ENCODE peak calls at places on chromosomes 2 and 18, in four cellular contexts. P is body of pancreas, K is tibial nerve, S is gastrocnemius medialis. U is an unnamed sample.

GRCh38 chr2:40760071-40760666 is 308.3 kb upstream of the SLC8A1 start:
- DNase-seq in P (peak), K (peak), S (no peak), U (no peak)

GRCh38 chr2:144944506-144945230 is 424.7 kb upstream of the ZEB2 start:
- DNase-seq in P (no peak), K (no peak), S (no peak), U (no peak)

GRCh38 chr2:221518937-221519635 is 53.0 kb downstream of the EPHA4 start:
- DNase-seq in P (no peak), K (no peak), S (no peak), U (no peak)

GRCh38 chr2:124986136-124986535 is 961.0 kb downstream of the CNTNAP5 start:
- DNase-seq in P (no peak), K (no peak), S (no peak), U (no peak)

GRCh38 chr2:223101340-223102039 is 49.5 kb downstream of the KCNE4 start:
- DNase-seq in P (peak), K (no peak), S (no peak), U (no peak)

GRCh38 chr2:74690571-74690970 is 36.5 kb downstream of the SEMA4F start:
- DNase-seq in P (peak), K (peak), S (no peak), U (peak)

GRCh38 chr18:68679531-68679930 is 35.4 kb downstream of the TMX3 start:
- DNase-seq in P (no peak), K (no peak), S (no peak), U (no peak)

GRCh38 chr18:72056171-72056570 is 488.0 kb downstream of the CBLN2 start:
- DNase-seq in P (no peak), K (no peak), S (no peak), U (no peak)

GRCh38 chr18:9615973-9616559 is 1.7 kb upstream of the PPP4R1 start:
- DNase-seq in P (no peak), K (no peak), S (no peak), U (no peak)

GRCh38 chr2:120914839-120915521 is 179.3 kb downstream of the GLI2 start:
- DNase-seq in P (peak), K (peak), S (peak), U (peak)

GRCh38 chr18:76496200-76496890 is 1.3 kb upstream of the ZNF516 start:
- DNase-seq in P (peak), K (peak), S (peak), U (peak)

GRCh38 chr18:8615397-8616025 is 6.3 kb downstream of the RAB12 start:
- DNase-seq in P (no peak), K (peak), S (peak), U (no peak)

GRCh38 chr2:49108436-49108835 is 45.9 kb downstream of the FSHR start:
- DNase-seq in P (no peak), K (no peak), S (no peak), U (no peak)

GRCh38 chr2:196263181-196263747 is 91.9 kb upstream of the STK17B start:
- DNase-seq in P (no peak), K (no peak), S (peak), U (peak)

GRCh38 chr2:221567809-221568208 is 4.3 kb downstream of the EPHA4 start:
- DNase-seq in P (no peak), K (no peak), S (no peak), U (no peak)

GRCh38 chr2:70942900-70943871 is 7.5 kb downstream of the ATP6V1B1 start:
- DNase-seq in P (no peak), K (no peak), S (no peak), U (peak)

GRCh38 chr18:3510024-3510423 is 60.1 kb downstream of the TGIF1 start:
- DNase-seq in P (no peak), K (no peak), S (no peak), U (peak)

GRCh38 chr2:44456946-44457345 is 95.2 kb downstream of the CAMKMT start:
- DNase-seq in P (no peak), K (no peak), S (no peak), U (no peak)

GRCh38 chr2:120446236-120447121 is 100.5 kb downstream of the INHBB start:
- DNase-seq in P (peak), K (no peak), S (no peak), U (peak)

GRCh38 chr2:212595036-212595654 is 56.5 kb upstream of the ERBB4 start:
- DNase-seq in P (no peak), K (no peak), S (no peak), U (no peak)

GRCh38 chr18:21264651-21265050 is 22.6 kb downstream of the GREB1L start:
- DNase-seq in P (peak), K (no peak), S (no peak), U (no peak)

GRCh38 chr18:54030434-54030833 is 194.0 kb downstream of the MBD2 start:
- DNase-seq in P (no peak), K (no peak), S (no peak), U (no peak)

DNA sequence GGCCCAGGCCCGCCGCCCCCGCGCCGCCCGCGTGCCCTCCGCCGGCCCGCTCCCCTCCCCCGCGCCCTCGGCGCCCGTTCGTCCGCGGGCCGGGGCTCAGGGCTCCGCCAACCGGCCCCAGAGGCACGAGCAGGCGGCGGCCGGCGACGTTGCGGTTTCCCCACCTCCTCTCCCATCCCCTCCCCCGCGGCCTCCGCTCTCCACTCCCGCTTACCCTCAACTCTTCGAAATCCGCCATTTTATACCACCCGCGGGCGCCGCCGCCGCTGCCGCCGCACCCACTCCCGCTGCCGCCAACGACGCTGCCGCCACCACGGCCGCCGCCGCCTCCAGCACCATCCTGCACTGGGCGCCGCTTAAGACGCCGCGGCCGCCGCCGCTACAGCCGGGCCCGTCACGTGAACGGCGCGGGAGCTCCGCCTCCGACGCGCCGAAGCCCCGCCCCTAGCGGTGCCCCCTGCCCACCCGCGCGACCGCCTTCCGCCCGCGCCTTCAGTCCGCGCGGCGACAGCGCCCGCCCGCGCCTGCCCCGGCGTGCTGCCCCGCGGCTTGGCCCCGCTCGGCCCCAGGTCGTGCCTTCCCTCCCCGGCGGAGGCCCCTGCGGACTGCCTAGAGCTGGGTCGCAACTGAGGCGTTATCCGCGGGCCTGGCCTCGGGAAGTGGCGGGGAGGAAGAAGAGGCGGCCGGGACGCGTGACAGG is at the start of the genes KATNAL2 and PIAS2:
- DNase-seq in P (peak), K (peak), S (peak), U (peak)
- TF ChIP-seq POLR2A in P (peak), K (peak), S (peak), U (no peak)

DNA sequence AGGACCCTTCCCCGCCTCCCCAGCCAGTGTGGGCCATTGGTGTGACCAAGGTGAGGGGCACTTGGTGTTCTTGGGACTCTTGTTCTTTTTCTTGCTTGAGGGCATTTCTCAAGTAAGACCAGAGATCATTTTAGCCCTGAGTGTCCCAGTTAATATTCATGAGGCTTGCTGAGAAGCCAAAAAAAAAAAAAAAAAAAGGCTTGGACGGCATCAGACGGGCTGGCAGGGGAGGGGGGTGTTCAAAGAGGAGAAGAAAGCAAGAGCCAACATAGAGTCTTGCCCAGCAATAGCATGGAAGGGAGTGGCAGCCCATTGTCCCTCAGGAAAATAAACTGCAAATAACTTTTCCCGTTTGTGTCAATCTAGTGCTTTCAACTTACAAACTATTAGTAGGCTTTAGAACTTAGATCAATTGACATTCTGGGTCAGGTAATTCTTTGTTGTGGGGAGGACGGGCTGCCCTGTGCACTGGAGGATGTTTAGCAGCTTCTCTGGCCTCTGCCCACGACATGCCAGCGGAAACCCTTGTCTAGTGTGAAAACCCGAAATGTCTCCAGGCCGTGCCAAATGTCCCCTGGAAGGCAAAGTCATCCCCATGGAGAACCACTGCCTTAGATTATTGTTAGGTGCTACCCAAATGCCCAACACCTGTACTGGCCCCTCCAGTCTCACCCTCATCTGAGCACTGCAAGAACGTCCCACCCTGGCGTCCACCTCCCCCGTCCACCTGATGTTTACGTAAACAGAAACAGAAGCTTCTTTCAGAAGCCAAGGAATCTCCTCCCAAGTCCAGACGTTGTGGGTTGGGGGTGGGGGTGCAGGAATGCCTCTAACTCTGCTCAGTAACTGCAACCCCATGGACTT is 163.4 kb downstream of the BCL2 start:
- DNase-seq in P (no peak), K (no peak), S (no peak), U (no peak)
- TF ChIP-seq POLR2A in P (no peak), K (no peak), S (no peak), U (no peak)

DNA sequence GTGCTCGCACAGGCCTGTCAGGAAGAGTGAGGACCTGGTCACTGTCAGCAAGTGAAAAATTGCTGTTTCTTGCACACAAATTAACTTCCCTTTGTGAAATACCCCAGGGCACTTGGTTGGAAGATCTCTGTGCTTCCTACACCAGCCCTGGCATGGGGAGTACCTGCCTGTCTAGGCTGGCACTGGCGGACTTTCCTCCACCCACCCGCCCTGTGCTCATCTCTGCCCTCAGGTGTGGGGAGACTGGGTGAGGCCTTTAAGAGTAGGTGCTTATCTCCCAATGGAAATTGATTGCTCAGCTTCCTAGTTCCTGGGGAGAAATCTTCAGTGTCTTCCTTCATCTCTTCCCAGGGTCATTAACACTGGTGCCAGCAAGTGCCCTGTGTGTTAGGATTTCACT is 42.1 kb downstream of the IMPA2 start:
- DNase-seq in P (no peak), K (no peak), S (no peak), U (no peak)
- TF ChIP-seq POLR2A in P (no peak), K (no peak), S (no peak), U (no peak)

GRCh38 chr2:205806126-205806905 is 124.0 kb downstream of the NRP2 start:
- DNase-seq in P (peak), K (no peak), S (no peak), U (no peak)
- TF ChIP-seq POLR2A in P (no peak), K (no peak), S (no peak), U (no peak)

DNA sequence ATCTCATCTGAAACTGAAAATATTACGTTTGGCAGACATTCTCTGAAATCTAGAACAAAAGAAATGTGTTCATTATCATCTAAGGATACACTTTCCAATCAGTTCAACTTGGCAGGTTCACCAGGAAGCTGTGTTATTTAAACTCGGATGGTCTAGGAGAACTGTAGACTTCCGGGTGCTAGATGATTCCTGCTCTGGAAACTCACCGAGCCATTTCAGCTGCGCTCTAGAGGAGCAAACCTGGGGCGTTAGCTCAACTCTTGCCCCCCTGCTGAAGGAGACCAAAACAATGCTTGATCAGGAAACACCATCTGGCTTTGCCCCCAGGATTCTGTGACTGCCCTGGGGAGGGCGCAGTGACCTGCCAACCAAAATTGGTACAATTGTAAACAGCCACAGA is 22.9 kb downstream of the MLPH start:
- DNase-seq in P (peak), K (no peak), S (no peak), U (no peak)
- TF ChIP-seq POLR2A in P (peak), K (no peak), S (no peak), U (no peak)

GRCh38 chr18:63319383-63320040 is at the start of gene BCL2:
- DNase-seq in P (no peak), K (peak), S (no peak), U (no peak)

GRCh38 chr18:63318882-63319382 is 637 bp downstream of the BCL2 start:
- DNase-seq in P (no peak), K (no peak), S (no peak), U (no peak)

GRCh38 chr18:63317556-63317946 is 2.0 kb downstream of the BCL2 start:
- DNase-seq in P (no peak), K (no peak), S (no peak), U (no peak)

GRCh38 chr18:63316612-63317555 is 2.7 kb downstream of the BCL2 start:
- DNase-seq in P (no peak), K (no peak), S (no peak), U (no peak)

DNA sequence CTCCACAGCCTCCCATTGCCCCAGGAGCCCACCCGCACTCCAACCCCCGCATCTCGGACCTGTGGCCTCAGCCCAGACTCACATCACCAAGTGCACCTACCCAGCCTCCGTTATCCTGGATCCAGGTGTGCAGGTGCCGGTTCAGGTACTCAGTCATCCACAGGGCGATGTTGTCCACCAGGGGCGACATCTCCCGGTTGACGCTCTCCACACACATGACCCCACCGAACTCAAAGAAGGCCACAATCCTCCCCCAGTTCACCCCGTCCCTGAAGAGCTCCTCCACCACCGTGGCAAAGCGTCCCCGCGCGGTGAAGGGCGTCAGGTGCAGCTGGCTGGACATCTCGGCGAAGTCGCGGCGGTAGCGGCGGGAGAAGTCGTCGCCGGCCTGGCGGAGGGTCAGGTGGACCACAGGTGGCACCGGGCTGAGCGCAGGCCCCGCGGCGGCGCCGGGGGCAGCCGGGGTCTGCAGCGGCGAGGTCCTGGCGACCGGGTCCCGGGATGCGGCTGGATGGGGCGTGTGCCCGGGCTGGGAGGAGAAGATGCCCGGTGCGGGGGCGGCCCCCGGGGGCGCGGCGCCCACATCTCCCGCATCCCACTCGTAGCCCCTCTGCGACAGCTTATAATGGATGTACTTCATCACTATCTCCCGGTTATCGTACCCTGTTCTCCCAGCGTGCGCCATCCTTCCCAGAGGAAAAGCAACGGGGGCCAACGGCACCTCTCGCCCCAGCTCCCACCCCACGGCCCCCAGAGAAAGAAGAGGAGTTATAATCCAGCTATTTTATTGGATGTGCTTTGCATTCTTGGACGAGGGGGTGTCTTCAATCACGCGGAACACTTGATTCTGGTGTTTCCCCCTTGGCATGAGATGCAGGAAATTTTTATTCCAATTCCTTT is 1.3 kb downstream of the BCL2 start:
- DNase-seq in P (peak), K (peak), S (peak), U (peak)
- TF ChIP-seq POLR2A in P (peak), K (no peak), S (no peak), U (no peak)

GRCh38 chr2:24047703-24048033 is 477 bp upstream of the WDCP start:
- DNase-seq in P (no peak), K (no peak), S (no peak), U (no peak)

GRCh38 chr2:24046599-24046929 is 627 bp downstream of the WDCP start:
- DNase-seq in P (no peak), K (no peak), S (no peak), U (no peak)

GRCh38 chr2:24045511-24046508 is 1.4 kb downstream of the WDCP start:
- DNase-seq in P (no peak), K (no peak), S (no peak), U (no peak)

GRCh38 chr2:24048662-24049484 is 668 bp upstream of the FKBP1B start:
- DNase-seq in P (no peak), K (no peak), S (no peak), U (no peak)

DNA sequence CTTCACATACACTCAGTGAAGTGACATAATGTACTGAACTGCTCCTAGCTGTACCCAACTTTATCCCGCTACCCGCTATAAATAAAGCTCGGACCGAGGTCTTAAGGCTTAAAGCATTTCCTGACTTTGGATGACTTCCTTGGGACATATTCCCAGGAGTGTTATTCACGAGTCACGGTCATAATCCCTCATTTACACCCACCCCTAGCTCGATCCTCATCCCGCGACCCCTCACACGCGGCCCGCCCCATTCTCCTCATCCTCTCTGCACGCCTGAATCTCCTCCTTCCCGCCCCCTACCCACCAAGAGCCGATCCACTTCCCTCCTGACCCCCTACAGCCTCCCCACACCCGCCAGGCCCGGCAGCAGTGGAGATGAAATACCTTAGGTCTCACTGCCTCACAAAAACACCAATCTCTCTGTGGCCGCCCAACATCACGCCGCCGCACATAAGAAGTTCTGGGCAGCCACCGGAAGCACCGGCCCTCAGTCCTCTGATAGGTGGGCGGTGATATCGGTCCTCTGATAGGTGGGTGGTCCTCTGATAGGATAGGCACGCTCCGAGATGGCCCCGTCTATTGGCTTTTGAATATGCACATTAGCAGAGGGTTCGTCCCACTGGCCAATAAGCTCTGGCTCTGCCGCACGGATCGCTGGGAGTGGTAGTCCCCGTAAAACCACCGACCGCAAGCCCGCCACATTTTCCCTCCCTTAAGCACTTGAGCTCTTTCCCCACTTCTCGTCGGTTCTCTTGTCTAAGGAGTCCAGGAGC is at the start of gene WDCP:
- DNase-seq in P (peak), K (peak), S (peak), U (peak)
- TF ChIP-seq POLR2A in P (peak), K (no peak), S (peak), U (no peak)